ENCODE peak calls at places on chromosome 1, in six cellular contexts. Q is midbrain, P is germinal center, K is AG08396, R is fibroblast of the conjunctiva, Z is RPMI8226. L is an unnamed sample.

GRCh38 chr1:161119379-161120061 is 1.6 kb downstream of the NIT1 start:
- DNase-seq in Z (peak), K (peak), R (peak), P (peak), Q (no peak), L (no peak)

GRCh38 chr1:166174108-166174507 is 7.3 kb upstream of the FAM78B start:
- DNase-seq in K (no peak), R (no peak), Q (no peak), P (no peak), Z (no peak), L (no peak)

GRCh38 chr1:222987616-222988015 is 155.4 kb downstream of the TLR5 start:
- DNase-seq in P (no peak), K (no peak), R (no peak), Z (no peak), Q (no peak), L (no peak)

GRCh38 chr1:201359031-201359872 is 18.2 kb downstream of the TNNT2 start:
- DNase-seq in Z (no peak), P (no peak), Q (no peak), R (no peak), K (no peak), L (no peak)

GRCh38 chr1:200558866-200559459 is 61.6 kb downstream of the KIF14 start:
- DNase-seq in R (peak), Z (peak), K (peak), P (peak), Q (peak), L (no peak)

GRCh38 chr1:96308314-96308713 is 413.3 kb upstream of the PTBP2 start:
- DNase-seq in K (no peak), R (no peak), P (no peak), Z (no peak), Q (no peak), L (no peak)

GRCh38 chr1:150516050-150516591 is 569 bp downstream of the FALEC start:
- DNase-seq in P (no peak), Z (peak), Q (no peak), K (no peak), R (no peak), L (no peak)

GRCh38 chr1:184802739-184803492 is 48.3 kb upstream of the EDEM3 start:
- DNase-seq in Q (no peak), P (peak), K (no peak), R (peak), Z (no peak), L (no peak)

GRCh38 chr1:7576946-7577657 is 194.0 kb upstream of the VAMP3 start:
- DNase-seq in K (peak), P (no peak), Z (peak), Q (no peak), R (no peak), L (no peak)

GRCh38 chr1:97603776-97604175 is 317.1 kb downstream of the DPYD start:
- DNase-seq in K (no peak), Z (no peak), P (no peak), R (no peak), Q (no peak), L (no peak)

GRCh38 chr1:229303855-229304254 is 32.9 kb downstream of the RAB4A start:
- DNase-seq in P (no peak), Z (no peak), R (no peak), K (no peak), Q (no peak), L (no peak)

GRCh38 chr1:8945568-8945967 is at the start of gene CA6:
- DNase-seq in R (no peak), K (no peak), Z (no peak), Q (no peak), P (no peak), L (no peak)

GRCh38 chr1:85203573-85204169 is 2.9 kb upstream of the SYDE2 start:
- DNase-seq in R (peak), K (peak), Z (no peak), Q (no peak), P (no peak), L (no peak)

GRCh38 chr1:91130256-91130985 is 108.6 kb upstream of the ZNF644 start:
- DNase-seq in P (no peak), R (no peak), Q (no peak), K (no peak), Z (no peak), L (no peak)

GRCh38 chr1:230067441-230067870 is 418 bp downstream of the GALNT2 start:
- DNase-seq in R (no peak), P (peak), K (peak), Z (peak), Q (peak), L (no peak)

GRCh38 chr1:211695135-211695816 is 19.9 kb upstream of the NEK2 start:
- DNase-seq in Z (no peak), P (no peak), K (no peak), R (no peak), Q (no peak), L (no peak)

GRCh38 chr1:167424038-167424619 is 94.2 kb downstream of the CD247 start:
- DNase-seq in K (no peak), Z (no peak), Q (no peak), P (no peak), R (no peak), L (no peak)

GRCh38 chr1:23524716-23525401 is 6.2 kb downstream of the E2F2 start:
- DNase-seq in K (no peak), R (no peak), Q (no peak), Z (peak), P (peak), L (no peak)

GRCh38 chr1:37765937-37766664 is 1.2 kb upstream of the EPHA10 start:
- DNase-seq in K (no peak), Q (peak), Z (peak), P (no peak), R (no peak), L (no peak)

GRCh38 chr1:217135987-217136894 is 413.0 kb upstream of the ESRRG start:
- DNase-seq in P (no peak), K (no peak), Q (no peak), Z (no peak), R (no peak), L (no peak)

GRCh38 chr1:8598060-8598724 is 219.2 kb downstream of the RERE start:
- DNase-seq in Z (no peak), P (no peak), K (peak), Q (peak), R (peak), L (peak)

GRCh38 chr1:33339413-33339812 is 18.5 kb upstream of the A3GALT2 start:
- DNase-seq in Z (no peak), K (no peak), Q (peak), P (no peak), R (no peak), L (no peak)

GRCh38 chr1:118077331-118078055 is 107.5 kb downstream of the SPAG17 start:
- DNase-seq in Q (peak), R (peak), K (peak), P (no peak), Z (peak), L (no peak)

GRCh38 chr1:51622455-51622913 is 5.6 kb downstream of the OSBPL9 start:
- DNase-seq in R (no peak), Z (peak), K (peak), Q (no peak), P (no peak), L (no peak)

GRCh38 chr1:233916706-233917105 is 12.2 kb downstream of the SLC35F3 start:
- DNase-seq in R (no peak), P (no peak), Z (no peak), K (no peak), Q (no peak), L (no peak)

GRCh38 chr1:69246109-69246508 is 321.6 kb upstream of the LRRC7 start:
- DNase-seq in Z (no peak), K (no peak), R (no peak), P (no peak), Q (no peak), L (no peak)

GRCh38 chr1:2392686-2393085 is 1.0 kb downstream of the RER1 start:
- DNase-seq in Q (no peak), R (no peak), Z (no peak), P (no peak), K (no peak), L (no peak)

GRCh38 chr1:159239551-159240220 is 35.0 kb downstream of the ACKR1 start:
- DNase-seq in R (no peak), P (no peak), K (no peak), Z (no peak), Q (no peak), L (no peak)

GRCh38 chr1:28085129-28085528 is 3.3 kb downstream of the EYA3 start:
- DNase-seq in K (no peak), P (no peak), Z (no peak), Q (no peak), R (no peak), L (no peak)

GRCh38 chr1:197915797-197916686 is 1.1 kb upstream of the LHX9 start:
- DNase-seq in K (peak), R (peak), Z (peak), Q (no peak), P (no peak), L (no peak)

GRCh38 chr1:62991152-62991551 is 207.2 kb downstream of the ATG4C start:
- DNase-seq in R (no peak), Z (no peak), P (no peak), K (no peak), Q (no peak), L (no peak)

GRCh38 chr1:219266524-219266923 is 92.8 kb downstream of the LYPLAL1 start:
- DNase-seq in P (no peak), Z (no peak), K (no peak), R (no peak), Q (no peak), L (no peak)

GRCh38 chr1:47970882-47971281 is 26.3 kb downstream of the TRABD2B start:
- DNase-seq in Z (no peak), Q (no peak), K (no peak), P (no peak), R (no peak), L (no peak)

GRCh38 chr1:172870901-172871606 is 179.7 kb downstream of the TNFSF18 start:
- DNase-seq in R (no peak), Z (no peak), K (no peak), P (no peak), Q (no peak), L (no peak)

GRCh38 chr1:115718011-115718754 is 50.3 kb downstream of the CASQ2 start:
- DNase-seq in Q (no peak), P (no peak), Z (no peak), R (no peak), K (no peak), L (no peak)

GRCh38 chr1:104132386-104132973 is 382.8 kb downstream of the AMY1C start:
- DNase-seq in Q (peak), R (no peak), K (no peak), Z (peak), P (no peak), L (no peak)

GRCh38 chr1:228830185-228830953 is 95.1 kb downstream of the RHOU start:
- DNase-seq in P (no peak), Q (peak), R (no peak), Z (peak), K (no peak), L (peak)

GRCh38 chr1:169594391-169594790 is 8.1 kb upstream of the F5 start:
- DNase-seq in K (no peak), Q (no peak), Z (no peak), R (no peak), P (no peak), L (no peak)

GRCh38 chr1:206890690-206891089 is 6.6 kb upstream of the IL24 start:
- DNase-seq in R (no peak), K (no peak), Z (no peak), P (no peak), Q (no peak), L (no peak)

GRCh38 chr1:16120940-16121410 is 34.9 kb downstream of the EPHA2 start:
- DNase-seq in R (no peak), Q (no peak), Z (no peak), P (no peak), K (no peak), L (no peak)

L was measured in nucleus accumbens.